ENCODE peak calls at places on chromosomes 16 and 17, in ten cellular contexts. E, T, A, X, J, S, C, I, Y and Q are unnamed samples.

GRCh38 chr17:55588858-55589257 is 77.6 kb upstream of the SMIM36 start:
- DNase-seq in E (no peak), T (no peak), A (no peak), X (no peak), J (no peak), S (peak), C (no peak), I (no peak), Y (no peak), Q (no peak)

GRCh38 chr16:77462894-77463293 is 28.1 kb upstream of the ADAMTS18 start:
- DNase-seq in E (no peak), T (no peak), A (no peak), X (no peak), J (no peak), S (no peak), C (no peak), I (no peak), Y (no peak), Q (no peak)

GRCh38 chr17:50072925-50073324 is 17.0 kb downstream of the ITGA3 start:
- DNase-seq in E (no peak), T (no peak), A (no peak), X (no peak), J (no peak), S (no peak), C (no peak), I (no peak), Y (no peak), Q (no peak)

GRCh38 chr17:36500745-36501225 is 14.3 kb downstream of the ZNHIT3 start:
- DNase-seq in E (no peak), T (no peak), A (no peak), X (no peak), J (no peak), S (no peak), C (no peak), I (no peak), Y (no peak), Q (no peak)

GRCh38 chr17:49454050-49454449 is 39.4 kb upstream of the PHB1 start:
- DNase-seq in E (no peak), T (no peak), A (no peak), X (no peak), J (peak), S (peak), C (peak), I (no peak), Y (no peak), Q (no peak)

GRCh38 chr17:74089869-74090464 is 113.5 kb upstream of the RPL38 start:
- DNase-seq in E (no peak), T (peak), A (no peak), X (peak), J (peak), S (peak), C (peak), I (no peak), Y (no peak), Q (peak)

GRCh38 chr17:31544186-31544585 is 152.7 kb downstream of the RAB11FIP4 start:
- DNase-seq in E (no peak), T (peak), A (no peak), X (no peak), J (no peak), S (no peak), C (no peak), I (no peak), Y (no peak), Q (no peak)

GRCh38 chr16:82083710-82084353 is 48.8 kb downstream of the HSD17B2 start:
- DNase-seq in E (no peak), T (no peak), A (no peak), X (no peak), J (no peak), S (no peak), C (no peak), I (no peak), Y (no peak), Q (no peak)